ENCODE peak calls at places on chromosomes 5 and 9, in seven cellular contexts. D is fibroblast of lung, Q is spleen, U is dorsolateral prefrontal cortex, G is left ventricle myocardium inferior, K is brain microvascular endothelial cell, L is kidney epithelial cell. E is an unnamed sample. For H3K27me3, the result is how much of the 10 kb centered on the place peaks cover.

GRCh38 chr5:88142801-88143692 is 125.6 kb downstream of the TMEM161B start:
- DNase-seq in K (no peak), L (no peak), D (peak), Q (no peak), U (no peak), G (no peak), E (no peak)

GRCh38 chr5:16568875-16569580 is 47.8 kb downstream of the RETREG1 start:
- DNase-seq in K (no peak), G (no peak), Q (no peak), U (peak), D (peak), L (no peak), E (no peak)

GRCh38 chr5:15263942-15264341 is 236.0 kb upstream of the FBXL7 start:
- DNase-seq in D (no peak), G (no peak), Q (no peak), L (no peak), K (no peak), U (no peak), E (no peak)

GRCh38 chr5:132008163-132008473 is 3.3 kb downstream of the ACSL6 start:
- DNase-seq in G (no peak), U (no peak), K (no peak), Q (peak), L (no peak), D (no peak), E (no peak)

GRCh38 chr5:142888469-142889085 is 118.4 kb downstream of the ARHGAP26 start:
- DNase-seq in D (peak), Q (no peak), L (no peak), U (no peak), G (no peak), K (peak), E (peak)

GRCh38 chr9:118446962-118447490 is 742.8 kb downstream of the TLR4 start:
- DNase-seq in G (no peak), L (no peak), K (no peak), D (no peak), U (no peak), Q (no peak), E (no peak)

GRCh38 chr9:136546697-136547481 is 1.0 kb upstream of the NOTCH1 start:
- DNase-seq in K (peak), Q (no peak), L (no peak), U (no peak), G (peak), D (peak), E (peak)

GRCh38 chr5:142222235-142222880 is 102.5 kb downstream of the SPRY4 start:
- DNase-seq in U (no peak), Q (no peak), K (no peak), L (no peak), G (no peak), D (peak), E (no peak)

GRCh38 chr9:137077010-137077747 is at the start of gene UAP1L1:
- DNase-seq in K (no peak), L (no peak), Q (peak), G (peak), U (peak), D (peak), E (peak)

GRCh38 chr5:149143470-149143869 is 2.2 kb downstream of the ABLIM3 start:
- DNase-seq in Q (no peak), G (no peak), D (peak), U (no peak), K (peak), L (no peak), E (no peak)

GRCh38 chr9:24602687-24603352 is 57.1 kb upstream of the IZUMO3 start:
- DNase-seq in Q (no peak), L (peak), K (no peak), D (no peak), U (no peak), G (no peak), E (no peak)

GRCh38 chr9:109493648-109494047 is 4.5 kb downstream of the PTPN3 start:
- DNase-seq in Q (no peak), K (no peak), U (no peak), D (no peak), L (no peak), G (no peak), E (no peak)

GRCh38 chr5:77590347-77590746 is 48.2 kb downstream of the OTP start:
- DNase-seq in L (no peak), D (no peak), Q (no peak), G (no peak), K (no peak), U (no peak), E (no peak)

GRCh38 chr5:72959257-72959656 is 3.4 kb downstream of the FCHO2 start:
- DNase-seq in G (no peak), L (no peak), U (no peak), K (no peak), Q (no peak), D (no peak), E (no peak)

GRCh38 chr9:114592356-114592755 is 4.8 kb downstream of the ATP6V1G1 start:
- DNase-seq in G (no peak), Q (no peak), L (no peak), K (peak), U (no peak), D (no peak), E (peak)

GRCh38 chr5:68652507-68652906 is 437.0 kb downstream of the PIK3R1 start:
- DNase-seq in K (no peak), U (no peak), D (peak), Q (no peak), G (no peak), L (peak), E (no peak)

GRCh38 chr9:87276851-87277251 is 220.8 kb upstream of the DAPK1 start:
- DNase-seq in Q (no peak), G (no peak), K (peak), D (no peak), U (no peak), L (no peak), E (no peak)

GRCh38 chr5:80125962-80126480 is 90.9 kb downstream of the THBS4 start:
- DNase-seq in K (peak), D (peak), G (no peak), L (peak), Q (no peak), U (no peak), E (no peak)

GRCh38 chr5:31492824-31493223 is 39.1 kb downstream of the DROSHA start:
- DNase-seq in D (peak), U (no peak), G (no peak), K (no peak), L (no peak), Q (no peak), E (no peak)

GRCh38 chr5:97986069-97986468 is 787.4 kb upstream of the RGMB start:
- DNase-seq in L (no peak), U (no peak), G (no peak), Q (no peak), K (peak), D (peak), E (no peak)

GRCh38 chr5:1638658-1639400 is 115.1 kb upstream of the LPCAT1 start:
- DNase-seq in L (no peak), U (no peak), G (no peak), D (no peak), K (no peak), Q (peak), E (no peak)
- H3K27me3 ChIP-seq in L (under half), U (under half), G (under half), D (under half), K (under half), Q (under half), E (under half)

GRCh38 chr5:170497311-170498038 is 6.3 kb upstream of the KCNIP1 start:
- DNase-seq in D (no peak), G (no peak), L (no peak), U (no peak), K (peak), Q (no peak), E (no peak)
- H3K27me3 ChIP-seq in D (under half), G (under half), L (under half), U (under half), K (under half), Q (under half), E (under half)

GRCh38 chr5:171614511-171614910 is 171.1 kb upstream of the SMIM23 start:
- DNase-seq in L (no peak), D (no peak), G (no peak), K (no peak), Q (no peak), U (no peak), E (no peak)

GRCh38 chr5:171610053-171610452 is 175.6 kb upstream of the SMIM23 start:
- DNase-seq in L (no peak), Q (no peak), U (no peak), K (no peak), G (no peak), D (no peak), E (no peak)

GRCh38 chr5:171610686-171611085 is 174.9 kb upstream of the SMIM23 start:
- DNase-seq in U (no peak), K (no peak), Q (no peak), D (no peak), G (no peak), L (no peak), E (no peak)

GRCh38 chr5:171615201-171616001 is 170.2 kb upstream of the SMIM23 start:
- DNase-seq in K (no peak), U (no peak), D (peak), L (no peak), Q (no peak), G (peak), E (no peak)

GRCh38 chr5:171612749-171613148 is 172.9 kb upstream of the SMIM23 start:
- DNase-seq in Q (no peak), U (no peak), G (no peak), K (no peak), L (no peak), D (no peak), E (no peak)
- H3K27me3 ChIP-seq in Q (under half), U (under half), G (under half), K (under half), L (under half), D (under half), E (under half)

GRCh38 chr5:1709186-1709803 is 90.3 kb downstream of the MRPL36 start:
- DNase-seq in D (no peak), U (no peak), L (no peak), G (no peak), K (no peak), Q (no peak), E (no peak)

GRCh38 chr5:1708592-1709141 is 91.0 kb downstream of the MRPL36 start:
- DNase-seq in G (no peak), Q (no peak), U (no peak), K (no peak), L (no peak), D (no peak), E (no peak)

GRCh38 chr5:1706428-1706827 is 93.2 kb downstream of the MRPL36 start:
- DNase-seq in Q (no peak), U (no peak), K (no peak), L (no peak), G (no peak), D (no peak), E (no peak)

GRCh38 chr5:1706021-1706420 is 93.6 kb downstream of the MRPL36 start:
- DNase-seq in G (no peak), Q (no peak), U (no peak), L (no peak), D (no peak), K (no peak), E (no peak)

DNA sequence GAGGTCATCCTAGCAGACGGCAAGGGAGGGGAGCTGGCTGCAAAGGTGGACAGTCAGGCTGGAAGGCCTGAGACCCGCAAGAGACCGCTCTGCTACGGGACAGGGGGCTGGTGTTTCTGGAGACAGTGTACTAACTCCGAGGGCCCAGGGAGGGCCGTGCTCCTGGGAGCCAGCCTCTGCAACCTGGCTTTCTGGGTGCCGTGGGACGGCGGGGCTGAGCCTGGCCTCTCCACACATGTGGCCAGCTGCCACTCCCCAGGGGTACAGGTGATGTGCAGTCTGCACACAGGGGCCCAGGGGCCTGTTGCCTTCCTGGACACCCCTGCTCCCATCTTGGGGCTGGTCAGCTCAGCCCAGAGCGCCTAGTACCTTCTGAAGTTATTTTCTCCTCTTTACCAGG is 92.2 kb downstream of the MRPL36 start:
- DNase-seq in U (no peak), K (no peak), Q (no peak), L (no peak), D (no peak), G (no peak), E (no peak)
- H3K27me3 ChIP-seq in U (under half), K (under half), Q (under half), L (under half), D (under half), G (half or more), E (under half)

DNA sequence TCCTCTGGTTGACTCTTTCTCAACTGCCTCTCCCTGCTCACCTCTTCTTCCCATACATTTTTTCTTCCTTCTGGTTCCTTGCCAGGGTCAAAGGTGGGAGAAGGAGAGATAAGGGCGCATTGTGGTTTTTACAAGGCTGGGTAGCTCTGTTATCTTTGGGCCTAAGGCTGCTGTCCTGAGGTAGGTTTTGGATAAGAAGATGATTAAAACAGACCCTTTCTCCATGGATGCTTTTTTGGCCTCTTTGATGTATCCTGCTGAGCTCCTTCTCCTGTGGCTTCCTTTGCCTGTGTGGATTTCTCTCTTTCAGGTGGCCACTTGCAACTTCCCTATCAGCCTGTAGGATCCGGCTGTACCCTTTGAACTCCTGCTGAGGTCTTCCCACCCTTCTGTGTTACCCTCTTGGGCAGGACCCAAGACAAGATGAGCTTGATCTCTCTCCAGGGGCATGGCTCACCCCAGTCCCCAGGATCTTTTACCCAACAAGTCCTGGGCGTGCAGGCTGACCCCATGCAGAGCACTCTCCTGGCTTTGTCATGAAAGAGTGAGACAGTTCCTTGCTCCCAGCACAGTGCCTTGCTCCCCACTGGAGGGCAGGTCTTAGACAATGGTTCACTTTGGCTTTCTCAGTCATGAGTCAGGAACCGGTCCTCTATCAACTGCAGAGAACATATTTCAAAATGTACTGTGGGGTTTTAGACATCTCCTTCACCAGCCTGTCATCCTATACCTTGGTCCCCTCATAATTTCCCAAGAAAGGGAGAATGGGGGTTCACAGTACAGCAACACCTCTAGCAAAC is 197.9 kb downstream of the TLE4 start:
- DNase-seq in U (no peak), G (no peak), D (no peak), L (no peak), K (no peak), Q (no peak), E (no peak)
- H3K27me3 ChIP-seq in U (under half), G (under half), D (under half), L (under half), K (under half), Q (under half), E (under half)

GRCh38 chr5:106825379-106825778 is 845.4 kb downstream of the EFNA5 start:
- DNase-seq in Q (no peak), D (peak), U (no peak), G (no peak), K (no peak), L (no peak), E (no peak)

GRCh38 chr5:106822851-106823250 is 847.9 kb downstream of the EFNA5 start:
- DNase-seq in U (no peak), Q (no peak), G (no peak), L (no peak), K (no peak), D (no peak), E (no peak)

GRCh38 chr5:106827061-106827460 is 843.7 kb downstream of the EFNA5 start:
- DNase-seq in Q (no peak), U (no peak), G (no peak), K (peak), D (no peak), L (no peak), E (no peak)
- H3K27me3 ChIP-seq in Q (under half), U (under half), G (under half), K (under half), D (under half), L (under half), E (under half)

GRCh38 chr5:179346401-179346800 is 1.1 kb upstream of the ADAMTS2 start:
- DNase-seq in U (no peak), K (peak), L (no peak), G (no peak), D (no peak), Q (peak), E (no peak)
- H3K27me3 ChIP-seq in U (under half), K (under half), L (under half), G (half or more), D (under half), Q (under half), E (under half)

E was measured in CD4-positive, alpha-beta memory T cell.